ENCODE peak calls at places on chromosomes 11 and 22, in ten cellular contexts. One of them, this sample, is unnamed.

GRCh38 chr11:20090654-20091374 is 69.5 kb downstream of the DBX1 start:
- DNase-seq in Peyer's patch: no peak
- DNase-seq in iPS DF 6.9: no peak
- DNase-seq in colonic mucosa: no peak
- DNase-seq in left ventricle myocardium inferior: no peak
- DNase-seq in IMR-90: no peak
- DNase-seq in CD4-positive, CD25-positive, alpha-beta regulatory T cell: no peak
- DNase-seq in small intestine: no peak
- DNase-seq in dorsolateral prefrontal cortex: no peak
- DNase-seq in HL-60: no peak
- DNase-seq in this sample: no peak

GRCh38 chr11:134925432-134925831 is 513.4 kb upstream of the B3GAT1 start:
- DNase-seq in left ventricle myocardium inferior: no peak
- DNase-seq in small intestine: no peak
- DNase-seq in Peyer's patch: no peak
- DNase-seq in HL-60: no peak
- DNase-seq in IMR-90: no peak
- DNase-seq in colonic mucosa: no peak
- DNase-seq in CD4-positive, CD25-positive, alpha-beta regulatory T cell: no peak
- DNase-seq in dorsolateral prefrontal cortex: no peak
- DNase-seq in iPS DF 6.9: no peak
- DNase-seq in this sample: no peak

GRCh38 chr11:119493712-119494111 is 70.7 kb upstream of the THY1 start:
- DNase-seq in left ventricle myocardium inferior: no peak
- DNase-seq in CD4-positive, CD25-positive, alpha-beta regulatory T cell: no peak
- DNase-seq in HL-60: no peak
- DNase-seq in iPS DF 6.9: no peak
- DNase-seq in small intestine: peak; percentile 47
- DNase-seq in IMR-90: peak; percentile 25
- DNase-seq in Peyer's patch: no peak
- DNase-seq in colonic mucosa: peak; percentile 30
- DNase-seq in dorsolateral prefrontal cortex: no peak
- DNase-seq in this sample: peak; percentile 55

GRCh38 chr22:39117585-39118191 is 20.6 kb downstream of the APOBEC3H start:
- DNase-seq in colonic mucosa: peak; percentile 70
- DNase-seq in HL-60: no peak
- DNase-seq in left ventricle myocardium inferior: no peak
- DNase-seq in IMR-90: peak; percentile 49
- DNase-seq in iPS DF 6.9: no peak
- DNase-seq in dorsolateral prefrontal cortex: no peak
- DNase-seq in small intestine: peak; percentile 75
- DNase-seq in Peyer's patch: no peak
- DNase-seq in CD4-positive, CD25-positive, alpha-beta regulatory T cell: peak; percentile 92
- DNase-seq in this sample: no peak

GRCh38 chr11:66936326-66936725 is 21.9 kb downstream of the PC start:
- DNase-seq in CD4-positive, CD25-positive, alpha-beta regulatory T cell: no peak
- DNase-seq in HL-60: no peak
- DNase-seq in IMR-90: peak; percentile 97
- DNase-seq in left ventricle myocardium inferior: no peak
- DNase-seq in Peyer's patch: no peak
- DNase-seq in small intestine: no peak
- DNase-seq in colonic mucosa: no peak
- DNase-seq in iPS DF 6.9: no peak
- DNase-seq in dorsolateral prefrontal cortex: no peak
- DNase-seq in this sample: no peak

GRCh38 chr22:23894710-23895598 is 771 bp downstream of the MIF start:
- DNase-seq in colonic mucosa: peak; percentile 85
- DNase-seq in CD4-positive, CD25-positive, alpha-beta regulatory T cell: peak; percentile 84
- DNase-seq in dorsolateral prefrontal cortex: peak; percentile 77
- DNase-seq in left ventricle myocardium inferior: peak; percentile 64
- DNase-seq in HL-60: peak; percentile 88
- DNase-seq in small intestine: peak; percentile 82
- DNase-seq in Peyer's patch: peak; percentile 84
- DNase-seq in IMR-90: peak; percentile 63
- DNase-seq in iPS DF 6.9: no peak
- DNase-seq in this sample: peak; percentile 61

GRCh38 chr11:75077316-75077715 is 19.4 kb downstream of the OR2AT4 start:
- DNase-seq in CD4-positive, CD25-positive, alpha-beta regulatory T cell: no peak
- DNase-seq in iPS DF 6.9: no peak
- DNase-seq in IMR-90: peak; percentile 19
- DNase-seq in left ventricle myocardium inferior: no peak
- DNase-seq in dorsolateral prefrontal cortex: no peak
- DNase-seq in small intestine: no peak
- DNase-seq in Peyer's patch: no peak
- DNase-seq in HL-60: no peak
- DNase-seq in colonic mucosa: no peak
- DNase-seq in this sample: no peak

GRCh38 chr11:37364246-37364839 is 766.3 kb upstream of the RAG2 start:
- DNase-seq in colonic mucosa: no peak
- DNase-seq in CD4-positive, CD25-positive, alpha-beta regulatory T cell: no peak
- DNase-seq in small intestine: no peak
- DNase-seq in Peyer's patch: no peak
- DNase-seq in IMR-90: no peak
- DNase-seq in iPS DF 6.9: no peak
- DNase-seq in left ventricle myocardium inferior: no peak
- DNase-seq in HL-60: no peak
- DNase-seq in dorsolateral prefrontal cortex: no peak
- DNase-seq in this sample: no peak

GRCh38 chr11:111213256-111213655 is 32.3 kb upstream of the POU2AF2 start:
- DNase-seq in Peyer's patch: no peak
- DNase-seq in iPS DF 6.9: no peak
- DNase-seq in HL-60: no peak
- DNase-seq in dorsolateral prefrontal cortex: no peak
- DNase-seq in small intestine: no peak
- DNase-seq in IMR-90: peak; percentile 53
- DNase-seq in CD4-positive, CD25-positive, alpha-beta regulatory T cell: no peak
- DNase-seq in left ventricle myocardium inferior: no peak
- DNase-seq in colonic mucosa: no peak
- DNase-seq in this sample: no peak

GRCh38 chr11:71999360-71999759 is 651 bp downstream of the IL18BP start:
- DNase-seq in colonic mucosa: no peak
- DNase-seq in CD4-positive, CD25-positive, alpha-beta regulatory T cell: no peak
- DNase-seq in dorsolateral prefrontal cortex: no peak
- DNase-seq in left ventricle myocardium inferior: no peak
- DNase-seq in iPS DF 6.9: no peak
- DNase-seq in HL-60: no peak
- DNase-seq in IMR-90: peak; percentile 52
- DNase-seq in Peyer's patch: no peak
- DNase-seq in small intestine: peak; percentile 55
- DNase-seq in this sample: no peak

GRCh38 chr22:42945736-42946135 is 69.2 kb downstream of the PACSIN2 start:
- DNase-seq in small intestine: no peak
- DNase-seq in CD4-positive, CD25-positive, alpha-beta regulatory T cell: no peak
- DNase-seq in Peyer's patch: no peak
- DNase-seq in HL-60: no peak
- DNase-seq in dorsolateral prefrontal cortex: no peak
- DNase-seq in IMR-90: no peak
- DNase-seq in colonic mucosa: no peak
- DNase-seq in iPS DF 6.9: no peak
- DNase-seq in left ventricle myocardium inferior: no peak
- DNase-seq in this sample: no peak

GRCh38 chr11:88384004-88384677 is 46.6 kb upstream of the CTSC start:
- DNase-seq in dorsolateral prefrontal cortex: no peak
- DNase-seq in left ventricle myocardium inferior: no peak
- DNase-seq in IMR-90: peak; percentile 47
- DNase-seq in small intestine: no peak
- DNase-seq in Peyer's patch: no peak
- DNase-seq in HL-60: no peak
- DNase-seq in colonic mucosa: no peak
- DNase-seq in CD4-positive, CD25-positive, alpha-beta regulatory T cell: no peak
- DNase-seq in iPS DF 6.9: no peak
- DNase-seq in this sample: no peak

GRCh38 chr11:1116666-1117390 is 40.9 kb upstream of the MUC5AC start:
- DNase-seq in small intestine: no peak
- DNase-seq in iPS DF 6.9: no peak
- DNase-seq in HL-60: no peak
- DNase-seq in Peyer's patch: peak; percentile 43
- DNase-seq in left ventricle myocardium inferior: no peak
- DNase-seq in dorsolateral prefrontal cortex: no peak
- DNase-seq in colonic mucosa: no peak
- DNase-seq in IMR-90: no peak
- DNase-seq in CD4-positive, CD25-positive, alpha-beta regulatory T cell: no peak
- DNase-seq in this sample: no peak

GRCh38 chr11:77141475-77141874 is 13.4 kb downstream of the MYO7A start:
- DNase-seq in colonic mucosa: no peak
- DNase-seq in small intestine: no peak
- DNase-seq in HL-60: no peak
- DNase-seq in Peyer's patch: no peak
- DNase-seq in CD4-positive, CD25-positive, alpha-beta regulatory T cell: no peak
- DNase-seq in dorsolateral prefrontal cortex: no peak
- DNase-seq in IMR-90: no peak
- DNase-seq in iPS DF 6.9: no peak
- DNase-seq in left ventricle myocardium inferior: no peak
- DNase-seq in this sample: no peak

GRCh38 chr22:20227363-20227762 is 40.8 kb downstream of the RTN4R start:
- DNase-seq in small intestine: no peak
- DNase-seq in dorsolateral prefrontal cortex: no peak
- DNase-seq in iPS DF 6.9: no peak
- DNase-seq in left ventricle myocardium inferior: no peak
- DNase-seq in HL-60: no peak
- DNase-seq in CD4-positive, CD25-positive, alpha-beta regulatory T cell: no peak
- DNase-seq in IMR-90: no peak
- DNase-seq in colonic mucosa: no peak
- DNase-seq in Peyer's patch: no peak
- DNase-seq in this sample: no peak

GRCh38 chr11:65637794-65638317 is at the start of gene SIPA1:
- DNase-seq in Peyer's patch: peak; percentile 83
- DNase-seq in IMR-90: peak; percentile 93
- DNase-seq in iPS DF 6.9: no peak
- DNase-seq in colonic mucosa: peak; percentile 72
- DNase-seq in dorsolateral prefrontal cortex: peak; percentile 58
- DNase-seq in left ventricle myocardium inferior: peak; percentile 79
- DNase-seq in CD4-positive, CD25-positive, alpha-beta regulatory T cell: peak; percentile 66
- DNase-seq in small intestine: peak; percentile 62
- DNase-seq in HL-60: peak; percentile 66
- DNase-seq in this sample: peak; percentile 90

GRCh38 chr22:43185860-43186261 is 1.1 kb downstream of the TTLL12 start:
- DNase-seq in HL-60: no peak
- DNase-seq in Peyer's patch: peak; percentile 69
- DNase-seq in IMR-90: peak; percentile 23
- DNase-seq in CD4-positive, CD25-positive, alpha-beta regulatory T cell: no peak
- DNase-seq in colonic mucosa: peak; percentile 76
- DNase-seq in dorsolateral prefrontal cortex: peak; percentile 29
- DNase-seq in iPS DF 6.9: no peak
- DNase-seq in small intestine: peak; percentile 78
- DNase-seq in left ventricle myocardium inferior: peak; percentile 67
- DNase-seq in this sample: no peak

GRCh38 chr11:71340076-71340606 is 87.8 kb upstream of the SHANK2 start:
- DNase-seq in small intestine: no peak
- DNase-seq in Peyer's patch: peak; percentile 33
- DNase-seq in CD4-positive, CD25-positive, alpha-beta regulatory T cell: no peak
- DNase-seq in left ventricle myocardium inferior: no peak
- DNase-seq in colonic mucosa: no peak
- DNase-seq in HL-60: no peak
- DNase-seq in iPS DF 6.9: no peak
- DNase-seq in IMR-90: no peak
- DNase-seq in dorsolateral prefrontal cortex: no peak
- DNase-seq in this sample: no peak

GRCh38 chr11:76175731-76176303 is 30.5 kb downstream of the WNT11 start:
- DNase-seq in IMR-90: no peak
- DNase-seq in HL-60: no peak
- DNase-seq in dorsolateral prefrontal cortex: no peak
- DNase-seq in Peyer's patch: no peak
- DNase-seq in iPS DF 6.9: no peak
- DNase-seq in left ventricle myocardium inferior: no peak
- DNase-seq in colonic mucosa: no peak
- DNase-seq in CD4-positive, CD25-positive, alpha-beta regulatory T cell: no peak
- DNase-seq in small intestine: no peak
- DNase-seq in this sample: no peak

DNA sequence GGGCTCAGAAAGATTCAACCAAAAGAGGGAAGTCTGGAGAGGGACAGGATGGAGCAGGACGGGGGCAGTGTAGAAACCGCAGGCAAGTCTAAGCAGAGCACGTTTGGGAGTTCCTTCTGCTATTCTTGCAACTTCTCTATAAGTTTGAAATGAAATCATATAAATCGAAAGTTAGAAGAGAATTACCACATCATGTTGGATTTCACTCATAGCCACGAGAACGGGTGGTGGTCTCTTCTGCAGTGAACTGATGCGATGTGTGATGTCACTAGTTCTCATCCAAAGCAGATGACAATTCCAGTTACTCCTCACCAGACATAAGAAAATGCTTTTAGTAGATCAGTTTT is 36.0 kb downstream of the KCNQ1 start:
- DNase-seq in IMR-90: no peak
- DNase-seq in Peyer's patch: no peak
- DNase-seq in colonic mucosa: no peak
- DNase-seq in iPS DF 6.9: no peak
- DNase-seq in HL-60: peak; percentile 28
- DNase-seq in small intestine: no peak
- DNase-seq in left ventricle myocardium inferior: no peak
- DNase-seq in CD4-positive, CD25-positive, alpha-beta regulatory T cell: no peak
- DNase-seq in dorsolateral prefrontal cortex: no peak
- DNase-seq in this sample: no peak
- H3K27me3 ChIP-seq in IMR-90: peaks cover 29% of the 10 kb centered on the region
- H3K27me3 ChIP-seq in Peyer's patch: no peaks in the 10 kb centered on the region
- H3K27me3 ChIP-seq in colonic mucosa: no peaks in the 10 kb centered on the region
- H3K27me3 ChIP-seq in iPS DF 6.9: peaks cover 3% of the 10 kb centered on the region
- H3K27me3 ChIP-seq in HL-60: no peaks in the 10 kb centered on the region
- H3K27me3 ChIP-seq in small intestine: no peaks in the 10 kb centered on the region
- H3K27me3 ChIP-seq in left ventricle myocardium inferior: no peaks in the 10 kb centered on the region
- H3K27me3 ChIP-seq in CD4-positive, CD25-positive, alpha-beta regulatory T cell: no peaks in the 10 kb centered on the region
- H3K27me3 ChIP-seq in dorsolateral prefrontal cortex: no peaks in the 10 kb centered on the region
- H3K27me3 ChIP-seq in this sample: no peaks in the 10 kb centered on the region

GRCh38 chr11:130369141-130369691 is 54.5 kb upstream of the ZBTB44 start:
- DNase-seq in Peyer's patch: no peak
- DNase-seq in HL-60: no peak
- DNase-seq in left ventricle myocardium inferior: no peak
- DNase-seq in IMR-90: no peak
- DNase-seq in colonic mucosa: no peak
- DNase-seq in CD4-positive, CD25-positive, alpha-beta regulatory T cell: no peak
- DNase-seq in iPS DF 6.9: no peak
- DNase-seq in small intestine: no peak
- DNase-seq in dorsolateral prefrontal cortex: peak; percentile 49
- DNase-seq in this sample: no peak
- H3K27me3 ChIP-seq in Peyer's patch: no peaks in the 10 kb centered on the region
- H3K27me3 ChIP-seq in HL-60: no peaks in the 10 kb centered on the region
- H3K27me3 ChIP-seq in left ventricle myocardium inferior: no peaks in the 10 kb centered on the region
- H3K27me3 ChIP-seq in IMR-90: peaks cover 29% of the 10 kb centered on the region
- H3K27me3 ChIP-seq in colonic mucosa: no peaks in the 10 kb centered on the region
- H3K27me3 ChIP-seq in CD4-positive, CD25-positive, alpha-beta regulatory T cell: no peaks in the 10 kb centered on the region
- H3K27me3 ChIP-seq in iPS DF 6.9: no peaks in the 10 kb centered on the region
- H3K27me3 ChIP-seq in small intestine: no peaks in the 10 kb centered on the region
- H3K27me3 ChIP-seq in dorsolateral prefrontal cortex: no peaks in the 10 kb centered on the region
- H3K27me3 ChIP-seq in this sample: no peaks in the 10 kb centered on the region

GRCh38 chr11:2524446-2525165 is 79.8 kb downstream of the KCNQ1 start:
- DNase-seq in dorsolateral prefrontal cortex: peak; percentile 1
- DNase-seq in colonic mucosa: peak; percentile 19
- DNase-seq in small intestine: peak; percentile 51
- DNase-seq in IMR-90: no peak
- DNase-seq in Peyer's patch: peak; percentile 50
- DNase-seq in left ventricle myocardium inferior: no peak
- DNase-seq in iPS DF 6.9: no peak
- DNase-seq in HL-60: no peak
- DNase-seq in CD4-positive, CD25-positive, alpha-beta regulatory T cell: no peak
- DNase-seq in this sample: no peak
- H3K27me3 ChIP-seq in dorsolateral prefrontal cortex: no peaks in the 10 kb centered on the region
- H3K27me3 ChIP-seq in colonic mucosa: no peaks in the 10 kb centered on the region
- H3K27me3 ChIP-seq in small intestine: no peaks in the 10 kb centered on the region
- H3K27me3 ChIP-seq in IMR-90: peaks cover 51% of the 10 kb centered on the region
- H3K27me3 ChIP-seq in Peyer's patch: no peaks in the 10 kb centered on the region
- H3K27me3 ChIP-seq in left ventricle myocardium inferior: peaks cover 13% of the 10 kb centered on the region
- H3K27me3 ChIP-seq in iPS DF 6.9: peaks cover 2% of the 10 kb centered on the region
- H3K27me3 ChIP-seq in HL-60: no peaks in the 10 kb centered on the region
- H3K27me3 ChIP-seq in CD4-positive, CD25-positive, alpha-beta regulatory T cell: no peaks in the 10 kb centered on the region
- H3K27me3 ChIP-seq in this sample: no peaks in the 10 kb centered on the region

GRCh38 chr22:37379085-37379484 is 48.2 kb downstream of the ELFN2 start:
- DNase-seq in Peyer's patch: no peak
- DNase-seq in dorsolateral prefrontal cortex: no peak
- DNase-seq in left ventricle myocardium inferior: no peak
- DNase-seq in HL-60: no peak
- DNase-seq in colonic mucosa: no peak
- DNase-seq in IMR-90: no peak
- DNase-seq in iPS DF 6.9: no peak
- DNase-seq in CD4-positive, CD25-positive, alpha-beta regulatory T cell: no peak
- DNase-seq in small intestine: no peak
- DNase-seq in this sample: no peak
- H3K27me3 ChIP-seq in Peyer's patch: no peaks in the 10 kb centered on the region
- H3K27me3 ChIP-seq in dorsolateral prefrontal cortex: no peaks in the 10 kb centered on the region
- H3K27me3 ChIP-seq in left ventricle myocardium inferior: peaks cover 92% of the 10 kb centered on the region
- H3K27me3 ChIP-seq in HL-60: peaks cover 27% of the 10 kb centered on the region
- H3K27me3 ChIP-seq in colonic mucosa: peaks cover 8% of the 10 kb centered on the region
- H3K27me3 ChIP-seq in IMR-90: peaks cover 27% of the 10 kb centered on the region
- H3K27me3 ChIP-seq in iPS DF 6.9: no peaks in the 10 kb centered on the region
- H3K27me3 ChIP-seq in CD4-positive, CD25-positive, alpha-beta regulatory T cell: no peaks in the 10 kb centered on the region
- H3K27me3 ChIP-seq in small intestine: peaks cover 3% of the 10 kb centered on the region
- H3K27me3 ChIP-seq in this sample: peaks cover 79% of the 10 kb centered on the region

This sample was measured in neuronal stem cell.